ENCODE peak calls at places on chromosomes 13 and 19, in six cellular contexts. Z is stomach, P is upper lobe of left lung, C is suprapubic skin, D is Panc1, M is transverse colon. S is an unnamed sample.
A peak's percentile ranks its signal among the peaks of the same experiment; 100 is the strongest.

GRCh38 chr13:43786766-43787517 is at the start of gene ENOX1:
- DNase-seq in C (peak; percentile 80), Z (peak; percentile 49), P (peak; percentile 90), D (no peak), M (peak; percentile 38), S (peak; percentile 62)

GRCh38 chr19:48608798-48609263 is 2.3 kb downstream of the SPACA4 start:
- DNase-seq in P (no peak), C (no peak), Z (no peak), M (peak; percentile 68), D (no peak), S (no peak)

GRCh38 chr13:54836273-54836672 is 1807.7 kb downstream of the OLFM4 start:
- DNase-seq in P (no peak), D (no peak), C (no peak), Z (no peak), M (no peak), S (no peak)

GRCh38 chr13:24168392-24168750 is 7.9 kb downstream of the SPATA13 start:
- DNase-seq in M (no peak), P (no peak), C (no peak), Z (no peak), D (no peak), S (no peak)

GRCh38 chr19:56119585-56119978 is 1.5 kb downstream of the ZNF787 start:
- DNase-seq in C (no peak), P (no peak), D (no peak), M (peak; percentile 70), Z (peak; percentile 61), S (no peak)

GRCh38 chr19:6318772-6319171 is 14.6 kb downstream of the ACER1 start:
- DNase-seq in P (no peak), M (no peak), D (no peak), C (no peak), Z (no peak), S (no peak)

GRCh38 chr19:45767410-45767880 is 1.6 kb downstream of the SIX5 start:
- DNase-seq in P (peak; percentile 90), C (peak; percentile 93), D (no peak), M (peak; percentile 74), Z (peak; percentile 77), S (peak; percentile 83)

GRCh38 chr19:44212865-44213346 is 574 bp downstream of the ZNF227 start:
- DNase-seq in M (no peak), Z (no peak), P (no peak), C (no peak), D (no peak), S (peak; percentile 7)

GRCh38 chr19:45467115-45467455 is 711 bp upstream of the FOSB start:
- DNase-seq in Z (no peak), P (no peak), M (no peak), C (no peak), D (no peak), S (no peak)

GRCh38 chr19:47099576-47100050 is 14.0 kb downstream of the ZC3H4 start:
- DNase-seq in P (no peak), D (no peak), M (no peak), C (no peak), Z (no peak), S (no peak)

GRCh38 chr19:51959791-51960190 is 26.8 kb downstream of the ZNF350 start:
- DNase-seq in D (no peak), C (no peak), P (no peak), Z (no peak), M (no peak), S (peak; percentile 17)

GRCh38 chr19:11196406-11197287 is 698 bp downstream of the KANK2 start:
- DNase-seq in D (no peak), C (no peak), Z (peak; percentile 36), M (peak; percentile 36), P (peak; percentile 90), S (no peak)

GRCh38 chr19:51602189-51602854 is 27.9 kb downstream of the SIGLEC5 start:
- DNase-seq in M (peak; percentile 14), P (no peak), Z (no peak), D (no peak), C (no peak), S (no peak)

DNA sequence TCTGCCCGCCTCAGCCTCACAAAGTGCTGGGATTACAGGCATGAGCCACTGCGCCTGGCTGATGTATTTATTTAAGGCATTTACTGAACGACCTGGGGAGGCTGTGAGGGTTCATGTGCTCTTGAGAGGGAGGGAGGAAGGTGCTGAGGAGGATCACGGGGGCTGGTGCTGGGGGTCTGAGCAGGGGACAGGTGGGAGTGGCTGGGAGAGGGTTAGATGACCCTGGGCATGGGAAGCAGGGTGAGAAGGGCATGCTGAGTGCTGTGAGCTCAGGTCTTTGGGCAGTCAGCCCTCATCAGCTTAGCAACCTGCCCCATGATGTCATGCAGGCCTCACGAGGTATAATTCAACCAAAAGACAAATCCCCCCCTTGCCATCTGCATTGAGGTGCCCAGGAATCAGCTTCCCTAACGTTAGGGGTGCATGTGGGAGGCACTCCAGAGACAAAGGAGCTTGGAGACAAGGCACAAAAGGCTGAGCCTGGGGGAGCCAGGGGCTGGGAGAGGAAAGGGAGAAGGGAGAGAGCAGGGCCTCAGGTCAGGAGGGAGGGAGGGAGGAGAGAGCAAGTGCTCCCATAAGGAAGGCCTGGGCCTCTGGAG is 36.4 kb downstream of the SUGP2 start:
- DNase-seq in Z (no peak), D (no peak), C (no peak), P (no peak), M (no peak), S (no peak)
- TF ChIP-seq POLR2AphosphoS5 in Z (no peak), D (no peak), C (no peak), P (no peak), M (no peak), S (no peak)

GRCh38 chr19:3653865-3654513 is 27.4 kb upstream of the CACTIN start:
- DNase-seq in Z (no peak), M (no peak), P (no peak), C (no peak), D (no peak), S (no peak)
- TF ChIP-seq CTCF in Z (no peak), M (no peak), P (no peak), C (no peak), D (no peak), S (no peak)

DNA sequence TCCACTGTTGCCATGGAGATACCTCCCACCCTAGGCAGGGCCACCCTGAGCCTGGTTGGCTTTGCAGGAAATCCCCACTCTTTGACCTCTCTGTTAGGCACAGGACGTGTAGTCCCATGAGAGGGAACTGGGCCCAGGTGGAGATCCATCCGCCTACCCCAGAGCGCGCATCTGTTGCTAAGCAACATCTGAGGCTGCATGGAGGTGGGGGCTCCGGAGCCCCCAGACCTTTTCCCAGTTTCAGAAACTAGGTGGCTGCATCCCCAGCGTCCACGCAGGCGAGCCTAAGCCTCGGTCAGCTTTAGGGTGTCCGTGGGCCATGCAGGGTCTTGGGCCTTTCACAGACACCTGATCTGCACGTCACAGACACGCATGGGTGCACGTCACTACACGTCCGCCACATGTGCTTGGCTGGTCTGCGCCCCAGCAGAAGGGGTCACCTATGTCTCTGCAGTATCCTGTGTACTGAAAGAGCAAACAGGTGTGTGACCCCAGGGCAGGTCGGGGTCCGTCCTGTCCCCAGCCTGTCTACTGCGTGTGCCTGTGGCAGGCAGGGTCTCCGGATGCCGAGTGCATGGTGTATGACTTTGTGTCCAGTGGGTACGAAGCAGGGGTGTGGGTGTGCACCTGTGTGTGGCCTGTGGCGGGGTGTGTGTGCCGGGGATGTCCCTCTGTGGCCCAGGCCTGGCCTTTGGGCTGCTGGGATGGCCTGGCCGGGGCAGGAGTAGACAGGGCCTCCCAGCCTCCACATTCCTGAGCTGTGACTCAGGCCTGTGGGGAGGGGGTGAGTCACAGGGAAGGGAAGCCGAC is 4.1 kb upstream of the CIRBP start:
- DNase-seq in P (peak; percentile 80), C (no peak), D (no peak), M (peak; percentile 79), Z (peak; percentile 73), S (peak; percentile 23)
- H3K4me1 ChIP-seq in P (peaks cover 68% of the 10 kb centered on the region), C (peaks cover 88% of the 10 kb centered on the region), D (peaks cover 42% of the 10 kb centered on the region), M (peaks cover 72% of the 10 kb centered on the region), Z (peaks cover 84% of the 10 kb centered on the region), S (peaks cover 40% of the 10 kb centered on the region)

GRCh38 chr19:18000981-18001836 is 6.8 kb upstream of the ARRDC2 start:
- DNase-seq in C (peak; percentile 96), M (peak; percentile 95), P (peak; percentile 97), D (no peak), Z (peak; percentile 94), S (peak; percentile 93)
- TF ChIP-seq POLR2AphosphoS5 in C (peak; percentile 72), M (peak; percentile 84), P (peak; percentile 79), D (peak; percentile 74), Z (peak; percentile 91), S (peak; percentile 90)

S was measured in prostate gland.